ENCODE peak calls at places on chromosomes 4 and X, in seven cellular contexts. One of them, this sample, is unnamed.

GRCh38 chr4:76831475-76832390 is 66.2 kb downstream of the SOWAHB start:
- DNase-seq in neural progenitor cell: no peak
- DNase-seq in psoas muscle: no peak
- DNase-seq in cardiac muscle cell: no peak
- DNase-seq in Caco-2: no peak
- DNase-seq in endothelial cell: no peak
- DNase-seq in tibial artery: no peak
- DNase-seq in this sample: no peak

GRCh38 chr4:82381235-82381634 is 7.4 kb upstream of the HNRNPD start:
- DNase-seq in neural progenitor cell: no peak
- DNase-seq in psoas muscle: no peak
- DNase-seq in cardiac muscle cell: no peak
- DNase-seq in Caco-2: no peak
- DNase-seq in endothelial cell: no peak
- DNase-seq in tibial artery: no peak
- DNase-seq in this sample: no peak

GRCh38 chr4:14896656-14897175 is 105.6 kb upstream of the CPEB2 start:
- DNase-seq in neural progenitor cell: no peak
- DNase-seq in psoas muscle: no peak
- DNase-seq in cardiac muscle cell: no peak
- DNase-seq in Caco-2: no peak
- DNase-seq in endothelial cell: no peak
- DNase-seq in tibial artery: no peak
- DNase-seq in this sample: no peak

GRCh38 chr4:27057053-27057452 is 196.4 kb downstream of the STIM2 start:
- DNase-seq in neural progenitor cell: no peak
- DNase-seq in psoas muscle: no peak
- DNase-seq in cardiac muscle cell: no peak
- DNase-seq in Caco-2: no peak
- DNase-seq in endothelial cell: no peak
- DNase-seq in tibial artery: no peak
- DNase-seq in this sample: no peak

GRCh38 chr4:48243897-48244296 is 25.7 kb downstream of the TEC start:
- DNase-seq in neural progenitor cell: no peak
- DNase-seq in psoas muscle: no peak
- DNase-seq in cardiac muscle cell: no peak
- DNase-seq in Caco-2: no peak
- DNase-seq in endothelial cell: no peak
- DNase-seq in tibial artery: no peak
- DNase-seq in this sample: no peak

GRCh38 chr4:93334003-93334402 is 494.6 kb upstream of the ATOH1 start:
- DNase-seq in neural progenitor cell: no peak
- DNase-seq in psoas muscle: no peak
- DNase-seq in cardiac muscle cell: no peak
- DNase-seq in Caco-2: no peak
- DNase-seq in endothelial cell: no peak
- DNase-seq in tibial artery: no peak
- DNase-seq in this sample: no peak

GRCh38 chr4:78059524-78059889 is 2.4 kb downstream of the FRAS1 start:
- DNase-seq in neural progenitor cell: peak
- DNase-seq in psoas muscle: peak
- DNase-seq in cardiac muscle cell: peak
- DNase-seq in Caco-2: peak
- DNase-seq in endothelial cell: peak
- DNase-seq in tibial artery: peak
- DNase-seq in this sample: peak

GRCh38 chrX:150051096-150051495 is 112.8 kb upstream of the EOLA2 start:
- DNase-seq in neural progenitor cell: no peak
- DNase-seq in psoas muscle: no peak
- DNase-seq in cardiac muscle cell: no peak
- DNase-seq in Caco-2: no peak
- DNase-seq in endothelial cell: no peak
- DNase-seq in tibial artery: no peak
- DNase-seq in this sample: peak

GRCh38 chrX:41779941-41780340 is 56.0 kb downstream of the GPR82 start:
- DNase-seq in neural progenitor cell: no peak
- DNase-seq in psoas muscle: no peak
- DNase-seq in cardiac muscle cell: no peak
- DNase-seq in Caco-2: no peak
- DNase-seq in endothelial cell: no peak
- DNase-seq in tibial artery: no peak
- DNase-seq in this sample: no peak

GRCh38 chr4:95362906-95363578 is 185.7 kb downstream of the UNC5C start:
- DNase-seq in neural progenitor cell: peak
- DNase-seq in psoas muscle: no peak
- DNase-seq in cardiac muscle cell: peak
- DNase-seq in Caco-2: no peak
- DNase-seq in endothelial cell: peak
- DNase-seq in tibial artery: no peak
- DNase-seq in this sample: no peak

GRCh38 chrX:25968920-25969319 is 169.2 kb upstream of the MAGEB18 start:
- DNase-seq in neural progenitor cell: peak
- DNase-seq in psoas muscle: no peak
- DNase-seq in cardiac muscle cell: peak
- DNase-seq in Caco-2: peak
- DNase-seq in endothelial cell: peak
- DNase-seq in tibial artery: no peak
- DNase-seq in this sample: peak

GRCh38 chrX:104420907-104421306 is 145.1 kb upstream of the IL1RAPL2 start:
- DNase-seq in neural progenitor cell: no peak
- DNase-seq in psoas muscle: no peak
- DNase-seq in cardiac muscle cell: no peak
- DNase-seq in Caco-2: no peak
- DNase-seq in endothelial cell: no peak
- DNase-seq in tibial artery: no peak
- DNase-seq in this sample: no peak

GRCh38 chrX:8304668-8305067 is 133.6 kb upstream of the VCX2 start:
- DNase-seq in neural progenitor cell: no peak
- DNase-seq in psoas muscle: no peak
- DNase-seq in cardiac muscle cell: no peak
- DNase-seq in Caco-2: no peak
- DNase-seq in endothelial cell: no peak
- DNase-seq in tibial artery: no peak
- DNase-seq in this sample: no peak

GRCh38 chr4:160406426-160406825 is 1303.5 kb downstream of the RAPGEF2 start:
- DNase-seq in neural progenitor cell: no peak
- DNase-seq in psoas muscle: no peak
- DNase-seq in cardiac muscle cell: no peak
- DNase-seq in Caco-2: no peak
- DNase-seq in endothelial cell: no peak
- DNase-seq in tibial artery: no peak
- DNase-seq in this sample: no peak

GRCh38 chr4:30802622-30803323 is 82.6 kb downstream of the PCDH7 start:
- DNase-seq in neural progenitor cell: no peak
- DNase-seq in psoas muscle: no peak
- DNase-seq in cardiac muscle cell: no peak
- DNase-seq in Caco-2: no peak
- DNase-seq in endothelial cell: no peak
- DNase-seq in tibial artery: no peak
- DNase-seq in this sample: no peak

GRCh38 chr4:147678796-147679549 is 5.0 kb downstream of the PRMT9 start:
- DNase-seq in neural progenitor cell: no peak
- DNase-seq in psoas muscle: no peak
- DNase-seq in cardiac muscle cell: peak
- DNase-seq in Caco-2: peak
- DNase-seq in endothelial cell: no peak
- DNase-seq in tibial artery: no peak
- DNase-seq in this sample: no peak

GRCh38 chr4:84547211-84547610 is 35.7 kb upstream of the CDS1 start:
- DNase-seq in neural progenitor cell: no peak
- DNase-seq in psoas muscle: no peak
- DNase-seq in cardiac muscle cell: no peak
- DNase-seq in Caco-2: no peak
- DNase-seq in endothelial cell: no peak
- DNase-seq in tibial artery: no peak
- DNase-seq in this sample: no peak

GRCh38 chr4:8468746-8469535 is 28.4 kb downstream of the TRMT44 start:
- DNase-seq in neural progenitor cell: peak
- DNase-seq in psoas muscle: peak
- DNase-seq in cardiac muscle cell: peak
- DNase-seq in Caco-2: peak
- DNase-seq in endothelial cell: peak
- DNase-seq in tibial artery: no peak
- DNase-seq in this sample: peak

GRCh38 chr4:139279723-139280620 is at the start of gene MGARP:
- DNase-seq in neural progenitor cell: peak
- DNase-seq in psoas muscle: no peak
- DNase-seq in cardiac muscle cell: peak
- DNase-seq in Caco-2: no peak
- DNase-seq in endothelial cell: peak
- DNase-seq in tibial artery: peak
- DNase-seq in this sample: peak

GRCh38 chr4:16196482-16197393 is 29.5 kb downstream of the TAPT1 start:
- DNase-seq in neural progenitor cell: peak
- DNase-seq in psoas muscle: no peak
- DNase-seq in cardiac muscle cell: peak
- DNase-seq in Caco-2: peak
- DNase-seq in endothelial cell: no peak
- DNase-seq in tibial artery: no peak
- DNase-seq in this sample: peak

GRCh38 chr4:61443813-61444510 is 243.8 kb downstream of the ADGRL3 start:
- DNase-seq in neural progenitor cell: no peak
- DNase-seq in psoas muscle: no peak
- DNase-seq in cardiac muscle cell: no peak
- DNase-seq in Caco-2: no peak
- DNase-seq in endothelial cell: no peak
- DNase-seq in tibial artery: no peak
- DNase-seq in this sample: no peak

GRCh38 chr4:109912706-109913621 is at the start of gene EGF:
- DNase-seq in neural progenitor cell: peak
- DNase-seq in psoas muscle: peak
- DNase-seq in cardiac muscle cell: peak
- DNase-seq in Caco-2: no peak
- DNase-seq in endothelial cell: no peak
- DNase-seq in tibial artery: no peak
- DNase-seq in this sample: no peak

GRCh38 chrX:17537652-17538301 is 162.8 kb downstream of the NHS start:
- DNase-seq in neural progenitor cell: peak
- DNase-seq in psoas muscle: no peak
- DNase-seq in cardiac muscle cell: peak
- DNase-seq in Caco-2: no peak
- DNase-seq in endothelial cell: peak
- DNase-seq in tibial artery: no peak
- DNase-seq in this sample: no peak

GRCh38 chr4:25223770-25224375 is 10.0 kb upstream of the PI4K2B start:
- DNase-seq in neural progenitor cell: peak
- DNase-seq in psoas muscle: no peak
- DNase-seq in cardiac muscle cell: no peak
- DNase-seq in Caco-2: peak
- DNase-seq in endothelial cell: peak
- DNase-seq in tibial artery: no peak
- DNase-seq in this sample: peak

GRCh38 chr4:38669233-38669632 is 5.2 kb downstream of the KLF3 start:
- DNase-seq in neural progenitor cell: no peak
- DNase-seq in psoas muscle: no peak
- DNase-seq in cardiac muscle cell: no peak
- DNase-seq in Caco-2: no peak
- DNase-seq in endothelial cell: no peak
- DNase-seq in tibial artery: no peak
- DNase-seq in this sample: no peak

GRCh38 chr4:10611673-10612072 is 72.9 kb downstream of the CLNK start:
- DNase-seq in neural progenitor cell: no peak
- DNase-seq in psoas muscle: no peak
- DNase-seq in cardiac muscle cell: no peak
- DNase-seq in Caco-2: peak
- DNase-seq in endothelial cell: peak
- DNase-seq in tibial artery: no peak
- DNase-seq in this sample: peak

DNA sequence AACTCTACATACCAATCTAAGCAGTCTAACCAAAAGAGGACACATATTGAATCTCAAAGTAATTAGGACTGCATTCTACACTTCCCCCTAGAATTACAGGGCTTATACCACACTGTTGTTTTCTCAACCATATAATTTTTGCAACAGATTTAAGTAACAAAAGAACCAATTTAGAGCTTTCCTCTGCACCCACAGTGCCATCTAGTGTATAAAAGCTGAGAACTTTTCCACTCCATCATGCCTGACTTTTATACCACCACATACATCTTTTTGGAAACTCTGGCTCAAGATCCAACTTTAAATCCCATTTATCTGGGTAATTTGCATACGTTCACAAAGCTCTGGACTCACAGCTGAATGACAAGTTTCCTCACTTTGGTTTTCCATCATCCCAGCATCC is 99.5 kb downstream of the EFHC2 start:
- DNase-seq in neural progenitor cell: peak
- DNase-seq in psoas muscle: no peak
- DNase-seq in cardiac muscle cell: peak
- DNase-seq in Caco-2: peak
- DNase-seq in endothelial cell: no peak
- DNase-seq in tibial artery: no peak
- DNase-seq in this sample: peak
- TF ChIP-seq CTCF in neural progenitor cell: peak
- TF ChIP-seq CTCF in psoas muscle: peak
- TF ChIP-seq CTCF in cardiac muscle cell: peak
- TF ChIP-seq CTCF in Caco-2: peak
- TF ChIP-seq CTCF in endothelial cell: no peak
- TF ChIP-seq CTCF in tibial artery: peak
- TF ChIP-seq CTCF in this sample: peak

GRCh38 chrX:51643377-51643776 is 24.7 kb upstream of the CENPVL3 start:
- DNase-seq in neural progenitor cell: no peak
- DNase-seq in psoas muscle: no peak
- DNase-seq in cardiac muscle cell: no peak
- DNase-seq in Caco-2: no peak
- DNase-seq in endothelial cell: no peak
- DNase-seq in tibial artery: no peak
- DNase-seq in this sample: no peak

GRCh38 chrX:51641421-51642021 is 22.8 kb upstream of the CENPVL3 start:
- DNase-seq in neural progenitor cell: peak
- DNase-seq in psoas muscle: no peak
- DNase-seq in cardiac muscle cell: peak
- DNase-seq in Caco-2: peak
- DNase-seq in endothelial cell: peak
- DNase-seq in tibial artery: no peak
- DNase-seq in this sample: peak
- TF ChIP-seq CTCF in neural progenitor cell: peak
- TF ChIP-seq CTCF in psoas muscle: peak
- TF ChIP-seq CTCF in cardiac muscle cell: peak
- TF ChIP-seq CTCF in Caco-2: peak
- TF ChIP-seq CTCF in endothelial cell: peak
- TF ChIP-seq CTCF in tibial artery: no peak
- TF ChIP-seq CTCF in this sample: peak

DNA sequence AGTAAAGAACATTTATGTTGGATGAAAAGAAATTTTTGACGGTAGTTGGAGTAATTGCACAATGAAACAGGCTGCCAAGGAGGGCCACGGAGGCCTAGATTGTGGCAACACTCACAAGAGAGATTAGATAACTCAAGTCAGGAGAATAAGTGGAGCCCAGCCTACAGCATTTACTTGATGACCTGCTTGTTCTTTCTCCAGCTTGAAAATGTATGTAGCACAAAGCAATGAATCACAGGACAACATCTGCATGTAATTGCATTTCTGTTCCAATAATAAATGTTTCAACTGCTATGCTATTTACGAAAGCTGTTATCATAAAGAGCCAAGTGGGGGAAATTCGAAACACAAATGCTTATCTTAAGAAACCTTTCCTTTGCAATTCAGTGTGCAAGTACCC is 221.2 kb upstream of the MID1 start:
- DNase-seq in neural progenitor cell: no peak
- DNase-seq in psoas muscle: no peak
- DNase-seq in cardiac muscle cell: no peak
- DNase-seq in Caco-2: no peak
- DNase-seq in endothelial cell: no peak
- DNase-seq in tibial artery: no peak
- DNase-seq in this sample: no peak
- TF ChIP-seq CTCF in neural progenitor cell: no peak
- TF ChIP-seq CTCF in psoas muscle: no peak
- TF ChIP-seq CTCF in cardiac muscle cell: no peak
- TF ChIP-seq CTCF in Caco-2: no peak
- TF ChIP-seq CTCF in endothelial cell: no peak
- TF ChIP-seq CTCF in tibial artery: no peak
- TF ChIP-seq CTCF in this sample: no peak

GRCh38 chrX:148133099-148133725 is 152.1 kb downstream of the FMR1NB start:
- DNase-seq in neural progenitor cell: no peak
- DNase-seq in psoas muscle: no peak
- DNase-seq in cardiac muscle cell: no peak
- DNase-seq in Caco-2: no peak
- DNase-seq in endothelial cell: no peak
- DNase-seq in tibial artery: no peak
- DNase-seq in this sample: no peak
- TF ChIP-seq CTCF in neural progenitor cell: peak
- TF ChIP-seq CTCF in psoas muscle: no peak
- TF ChIP-seq CTCF in cardiac muscle cell: no peak
- TF ChIP-seq CTCF in Caco-2: no peak
- TF ChIP-seq CTCF in endothelial cell: no peak
- TF ChIP-seq CTCF in tibial artery: no peak
- TF ChIP-seq CTCF in this sample: no peak